ENCODE peak calls at places on chromosomes 11 and 22, in four cellular contexts. J, W, G and H are unnamed samples.

GRCh38 chr11:118606157-118606843 is 1.1 kb upstream of the PHLDB1 start:
- DNase-seq in J (no peak), G (peak), W (peak), H (no peak)

GRCh38 chr11:18936002-18936673 is 3.1 kb downstream of the MRGPRX1 start:
- DNase-seq in J (peak), W (no peak), G (peak), H (no peak)

GRCh38 chr22:19478466-19479357 is at the start of gene UFD1:
- DNase-seq in J (peak), G (peak), W (peak), H (peak)

GRCh38 chr11:127962416-127962815 is 624.9 kb downstream of the ETS1 start:
- DNase-seq in W (no peak), G (no peak), J (no peak), H (no peak)

GRCh38 chr11:68541983-68542382 is 81.4 kb downstream of the PPP6R3 start:
- DNase-seq in W (no peak), J (no peak), G (no peak), H (no peak)

GRCh38 chr11:131033151-131033651 is 116.9 kb upstream of the SNX19 start:
- DNase-seq in J (peak), G (no peak), W (no peak), H (no peak)

GRCh38 chr11:103338621-103339484 is 229.6 kb downstream of the DYNC2H1 start:
- DNase-seq in W (no peak), G (peak), J (peak), H (no peak)

GRCh38 chr11:58647141-58647699 is 24.8 kb downstream of the CNTF start:
- DNase-seq in W (no peak), G (no peak), J (no peak), H (no peak)

GRCh38 chr11:78256962-78257361 is 68.2 kb downstream of the USP35 start:
- DNase-seq in G (no peak), J (peak), W (peak), H (no peak)

GRCh38 chr22:47188337-47189055 is 426.0 kb downstream of the TBC1D22A start:
- DNase-seq in W (no peak), G (no peak), J (no peak), H (no peak)

GRCh38 chr22:40156001-40156516 is 21.7 kb upstream of the TNRC6B start:
- DNase-seq in G (peak), W (peak), J (peak), H (peak)

GRCh38 chr11:72562431-72562830 is 111.8 kb downstream of the PDE2A start:
- DNase-seq in G (no peak), W (no peak), J (peak), H (no peak)

GRCh38 chr11:120335928-120336640 is at the start of gene ARHGEF12:
- DNase-seq in G (peak), J (peak), W (peak), H (peak)

GRCh38 chr11:20016526-20016925 is 143.7 kb downstream of the DBX1 start:
- DNase-seq in J (no peak), G (no peak), W (no peak), H (no peak)
- H3K4me3 ChIP-seq in J (no peak), G (no peak), W (no peak), H (no peak)

GRCh38 chr11:43988040-43988793 is 45.8 kb downstream of the C11orf96 start:
- DNase-seq in J (no peak), G (no peak), W (no peak), H (no peak)

GRCh38 chr11:43986327-43986726 is 43.9 kb downstream of the C11orf96 start:
- DNase-seq in G (no peak), J (no peak), W (no peak), H (no peak)

GRCh38 chr11:43985386-43985752 is 42.9 kb downstream of the C11orf96 start:
- DNase-seq in G (no peak), J (no peak), W (no peak), H (no peak)

GRCh38 chr11:43987384-43988039 is 45.1 kb downstream of the C11orf96 start:
- DNase-seq in G (peak), J (no peak), W (peak), H (no peak)

DNA sequence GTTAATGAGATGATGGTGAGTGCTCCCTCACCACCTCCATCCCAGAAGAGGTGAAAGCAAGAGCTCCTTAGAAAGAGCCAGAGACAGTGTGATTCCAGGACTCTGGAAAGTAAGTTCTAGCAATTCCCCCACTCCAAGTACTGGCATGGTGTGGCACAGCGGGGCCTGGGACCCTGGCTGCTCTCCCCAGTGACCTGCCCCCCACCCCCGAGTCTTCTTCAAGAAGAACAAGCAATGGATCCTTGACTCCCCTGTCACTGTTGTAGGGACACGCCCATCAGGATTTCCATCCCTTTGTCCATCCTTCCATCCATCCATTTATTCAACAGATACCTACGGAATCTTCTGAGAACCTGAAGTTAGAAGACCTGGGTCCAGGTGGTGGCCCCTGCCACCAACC is 44.4 kb downstream of the C11orf96 start:
- DNase-seq in G (no peak), W (no peak), J (no peak), H (no peak)
- H3K4me3 ChIP-seq in G (no peak), W (no peak), J (no peak), H (no peak)

GRCh38 chr11:2812371-2812991 is 73.1 kb downstream of the CDKN1C start:
- DNase-seq in G (peak), W (peak), J (no peak), H (peak)
- H3K4me3 ChIP-seq in G (no peak), W (no peak), J (no peak), H (no peak)

GRCh38 chr11:32435152-32435480 is 223 bp downstream of the WT1 start:
- DNase-seq in G (peak), W (no peak), J (no peak), H (peak)

GRCh38 chr11:32433249-32434115 is 1.9 kb downstream of the WT1 start:
- DNase-seq in W (no peak), G (peak), J (no peak), H (no peak)

GRCh38 chr11:32434116-32434386 is 1.3 kb downstream of the WT1 start:
- DNase-seq in W (no peak), J (no peak), G (no peak), H (no peak)

GRCh38 chr11:32435511-32435946 is at the start of gene WT1:
- DNase-seq in G (peak), W (no peak), J (no peak), H (peak)

GRCh38 chr11:32434387-32435151 is 770 bp downstream of the WT1 start:
- DNase-seq in G (peak), J (no peak), W (no peak), H (peak)
- H3K4me3 ChIP-seq in G (peak), J (no peak), W (no peak), H (peak)

GRCh38 chr11:69705246-69705856 is 1.5 kb upstream of the FGF19 start:
- DNase-seq in G (peak), J (no peak), W (no peak), H (no peak)
- H3K4me3 ChIP-seq in G (peak), J (no peak), W (no peak), H (no peak)

GRCh38 chr11:134273317-134273712 is 2.9 kb upstream of the GLB1L3 start:
- DNase-seq in J (no peak), G (no peak), W (no peak), H (no peak)
- H3K4me3 ChIP-seq in J (no peak), G (peak), W (no peak), H (no peak)

DNA sequence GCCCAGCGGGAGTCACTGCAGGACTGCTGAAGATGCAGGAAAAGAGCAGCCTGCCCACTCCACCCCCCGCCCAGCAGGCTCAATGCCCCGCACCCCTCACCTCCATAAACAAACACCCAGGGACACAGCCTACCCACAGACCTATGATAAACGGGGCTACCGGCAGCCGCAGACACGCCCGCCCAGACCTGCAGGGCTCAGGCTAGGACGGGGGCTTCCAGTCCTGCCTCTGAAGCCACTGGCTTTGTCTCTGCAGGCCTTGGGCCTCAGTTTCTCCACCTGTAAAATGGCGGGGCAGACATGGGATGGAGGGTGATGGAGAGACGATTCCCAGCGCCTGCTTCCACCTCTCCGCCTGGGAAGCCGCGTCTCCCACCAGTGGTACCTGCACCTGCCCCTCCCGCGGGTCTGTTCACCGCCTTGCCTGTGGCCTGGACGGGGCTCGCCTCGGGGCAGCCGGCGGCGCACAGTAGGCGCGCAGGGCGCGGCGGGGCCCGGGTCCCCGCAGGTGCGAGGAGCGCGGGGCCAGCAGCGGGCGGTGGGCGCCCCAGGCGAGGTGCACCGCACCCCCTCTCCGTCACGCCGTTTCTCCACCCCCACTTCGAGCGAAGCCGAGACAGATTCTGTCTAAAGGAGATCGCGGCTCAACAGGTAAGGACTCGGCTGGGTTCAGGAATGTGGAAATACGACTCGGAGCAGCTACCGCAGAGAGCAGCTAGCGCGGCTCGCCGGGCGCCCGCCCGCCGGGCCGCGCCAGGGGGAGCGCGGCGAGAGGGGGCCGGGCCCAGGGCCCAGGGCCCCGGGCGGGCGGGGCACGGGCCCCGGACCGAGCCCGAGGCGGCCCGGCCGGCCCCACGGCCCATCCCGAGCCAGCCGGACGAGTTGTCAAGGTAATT is 1.4 kb downstream of the WNT7B start:
- DNase-seq in J (peak), W (peak), G (peak), H (no peak)
- H3K4me3 ChIP-seq in J (peak), W (no peak), G (no peak), H (no peak)